ENCODE peak calls at places on chromosomes 1 and 21, in six cellular contexts. F is Peyer's patch, R is fibroblast of lung, D is H9, M is A549, S is hepatocyte. P is an unnamed sample.
A peak's percentile ranks its signal among the peaks of the same experiment; 100 is the strongest.

GRCh38 chr1:109762821-109763645 is 690 bp downstream of the EPS8L3 start:
- DNase-seq in F (peak; percentile 54), D (no peak), M (no peak), R (peak; percentile 84), S (peak; percentile 56), P (no peak)

GRCh38 chr1:201895913-201896807 is 7.5 kb downstream of the SHISA4 start:
- DNase-seq in R (peak; percentile 92), S (peak; percentile 93), M (peak; percentile 88), D (peak; percentile 94), F (peak; percentile 94), P (peak; percentile 81)

GRCh38 chr1:148333875-148334338 is 149.2 kb downstream of the PPIAL4G start:
- DNase-seq in R (no peak), F (no peak), M (peak; percentile 13), S (no peak), D (no peak), P (no peak)

GRCh38 chr1:218304281-218305039 is 19.4 kb downstream of the RRP15 start:
- DNase-seq in M (no peak), S (no peak), D (no peak), R (peak; percentile 55), F (no peak), P (no peak)

GRCh38 chr1:153547560-153548551 is 1.2 kb downstream of the S100A3 start:
- DNase-seq in R (no peak), M (no peak), F (no peak), D (peak; percentile 28), S (no peak), P (no peak)

GRCh38 chr21:36816556-36817130 is 117.7 kb downstream of the SIM2 start:
- DNase-seq in D (no peak), R (no peak), F (no peak), M (no peak), S (no peak), P (no peak)

GRCh38 chr1:36369061-36369470 is 16.7 kb downstream of the STK40 start:
- DNase-seq in D (peak; percentile 86), F (peak; percentile 94), S (peak; percentile 87), R (peak; percentile 63), M (peak; percentile 52), P (peak; percentile 82)

GRCh38 chr1:3403388-3404179 is 50.9 kb upstream of the ARHGEF16 start:
- DNase-seq in M (no peak), S (no peak), D (peak; percentile 74), F (no peak), R (no peak), P (no peak)

GRCh38 chr1:19512545-19512944 is 27.2 kb upstream of the CAPZB start:
- DNase-seq in R (no peak), F (no peak), M (no peak), D (no peak), S (no peak), P (no peak)

GRCh38 chr1:111082421-111083192 is 57.3 kb downstream of the DRAM2 start:
- DNase-seq in R (peak; percentile 10), D (no peak), S (no peak), F (no peak), M (no peak), P (no peak)

GRCh38 chr1:85830837-85831236 is 122.6 kb upstream of the ZNHIT6 start:
- DNase-seq in R (peak; percentile 5), F (no peak), S (no peak), M (no peak), D (no peak), P (no peak)

GRCh38 chr1:205140113-205140512 is 18.3 kb upstream of the RBBP5 start:
- DNase-seq in D (no peak), F (no peak), R (no peak), S (no peak), M (no peak), P (no peak)

GRCh38 chr1:236841341-236841740 is 46.2 kb downstream of the MTR start:
- DNase-seq in M (no peak), S (no peak), F (no peak), R (no peak), D (no peak), P (no peak)

DNA sequence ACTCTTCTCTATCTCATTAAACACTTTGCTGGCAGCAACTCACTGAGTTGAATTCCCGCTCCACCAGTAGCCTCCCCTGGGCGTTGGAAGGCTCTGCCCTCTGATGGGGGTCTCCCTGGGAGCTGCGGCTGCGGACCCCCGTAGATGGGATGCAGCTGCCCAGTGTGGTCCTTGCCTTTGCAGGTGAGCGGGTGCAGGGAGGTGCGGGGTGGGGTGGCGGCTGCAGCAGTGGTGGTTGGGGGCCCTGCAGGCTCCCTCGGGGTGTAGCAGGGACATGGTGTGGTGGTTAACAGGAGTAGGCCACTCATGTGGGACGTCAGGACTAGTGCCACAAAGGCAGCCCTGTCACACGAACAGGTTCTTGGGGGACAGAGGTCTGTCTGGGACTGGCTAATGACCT is 42.0 kb downstream of the GALNT2 start:
- DNase-seq in S (no peak), D (no peak), R (no peak), F (no peak), M (no peak), P (no peak)
- H3K4me1 ChIP-seq in S (peaks cover 62% of the 10 kb centered on the region), D (peaks cover 23% of the 10 kb centered on the region), R (peaks cover 41% of the 10 kb centered on the region), F (peaks cover 20% of the 10 kb centered on the region), M (peaks cover 79% of the 10 kb centered on the region), P (peaks cover 23% of the 10 kb centered on the region)

GRCh38 chr1:89908993-89909436 is 85.9 kb upstream of the ZNF326 start:
- DNase-seq in D (no peak), S (no peak), F (no peak), M (peak; percentile 48), R (peak; percentile 56), P (no peak)
- H3K4me1 ChIP-seq in D (peaks cover 37% of the 10 kb centered on the region), S (peaks cover 23% of the 10 kb centered on the region), F (no peaks in the 10 kb centered on the region), M (peaks cover 96% of the 10 kb centered on the region), R (peaks cover 49% of the 10 kb centered on the region), P (no peaks in the 10 kb centered on the region)

GRCh38 chr1:89761901-89762300 is 58.9 kb upstream of the LRRC8D start:
- DNase-seq in M (no peak), S (no peak), R (no peak), F (no peak), D (no peak), P (no peak)

GRCh38 chr1:89759036-89759435 is 61.8 kb upstream of the LRRC8D start:
- DNase-seq in F (no peak), S (no peak), R (no peak), M (no peak), D (no peak), P (no peak)

GRCh38 chr1:89758127-89758526 is 62.7 kb upstream of the LRRC8D start:
- DNase-seq in D (no peak), M (no peak), S (no peak), R (no peak), F (no peak), P (no peak)

GRCh38 chr1:89762431-89762800 is 58.4 kb upstream of the LRRC8D start:
- DNase-seq in F (no peak), D (no peak), S (no peak), M (no peak), R (no peak), P (no peak)

DNA sequence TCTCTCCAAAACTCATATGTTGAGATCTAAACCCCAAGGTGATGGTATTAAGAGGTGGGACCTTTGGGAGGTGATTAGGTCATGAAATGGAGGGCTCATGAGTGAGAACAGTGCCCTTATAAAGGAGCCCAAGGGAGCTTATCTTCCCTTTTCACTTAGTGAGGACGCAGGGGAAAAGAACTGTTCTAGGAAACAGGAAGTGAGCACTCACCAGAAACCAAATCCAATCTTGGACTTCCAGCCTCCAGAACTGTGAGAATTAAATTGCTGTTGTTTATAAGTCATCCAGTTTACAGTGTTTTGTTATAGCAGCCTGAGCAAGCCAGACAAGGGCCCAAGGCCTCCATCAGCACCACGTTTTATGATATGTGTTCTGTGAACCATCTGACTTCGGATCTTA is 60.3 kb upstream of the LRRC8D start:
- DNase-seq in F (no peak), M (no peak), D (no peak), S (no peak), R (no peak), P (no peak)
- H3K4me1 ChIP-seq in F (peaks cover 8% of the 10 kb centered on the region), M (peaks cover 3% of the 10 kb centered on the region), D (no peaks in the 10 kb centered on the region), S (peaks cover 10% of the 10 kb centered on the region), R (peaks cover 8% of the 10 kb centered on the region), P (peaks cover 62% of the 10 kb centered on the region)

GRCh38 chr1:93702102-93702827 is 20.6 kb upstream of the BCAR3 start:
- DNase-seq in M (no peak), R (peak; percentile 26), F (no peak), D (peak; percentile 10), S (no peak), P (peak; percentile 15)

GRCh38 chr1:93705897-93706500 is 24.4 kb upstream of the BCAR3 start:
- DNase-seq in R (no peak), M (peak; percentile 12), S (no peak), D (peak; percentile 38), F (no peak), P (no peak)

GRCh38 chr1:93702828-93703183 is 21.2 kb upstream of the BCAR3 start:
- DNase-seq in M (peak; percentile 11), R (peak; percentile 22), S (no peak), F (no peak), D (no peak), P (no peak)

GRCh38 chr1:93703649-93704048 is 22.0 kb upstream of the BCAR3 start:
- DNase-seq in M (peak; percentile 82), D (no peak), F (no peak), R (no peak), S (peak; percentile 55), P (no peak)

DNA sequence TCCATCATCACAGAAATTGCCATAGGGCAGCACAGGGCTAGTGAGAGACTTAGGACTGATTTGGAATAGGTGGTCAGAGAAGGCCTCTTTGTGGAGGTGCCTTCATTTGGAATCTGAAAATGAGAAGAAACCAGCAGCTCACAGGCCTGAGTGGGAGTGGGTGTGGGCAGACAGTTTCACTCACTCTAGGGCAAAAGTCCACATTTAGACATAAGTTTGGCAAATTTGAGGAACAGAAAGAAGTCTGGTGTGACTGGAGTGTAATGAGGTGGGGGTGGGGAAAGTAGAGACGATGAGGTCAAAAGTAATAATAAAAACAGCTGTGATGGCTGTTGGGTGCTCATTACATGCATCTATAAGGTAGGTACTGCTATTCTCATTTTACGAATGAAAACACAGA is 22.4 kb upstream of the BCAR3 start:
- DNase-seq in S (no peak), R (no peak), F (peak; percentile 57), M (no peak), D (peak; percentile 3), P (no peak)
- H3K4me1 ChIP-seq in S (peaks cover 15% of the 10 kb centered on the region), R (peaks cover 14% of the 10 kb centered on the region), F (peaks cover 11% of the 10 kb centered on the region), M (peaks cover 68% of the 10 kb centered on the region), D (peaks cover 7% of the 10 kb centered on the region), P (no peaks in the 10 kb centered on the region)